ENCODE peak calls at places on chromosomes 2 and 18, in ten cellular contexts. H, F, A, D, V, E, C, K, Y and N are unnamed samples.

GRCh38 chr2:165455940-165456479 is 13.5 kb upstream of the CSRNP3 start:
- DNase-seq in H (no peak), F (no peak), A (no peak), D (no peak), V (no peak), E (no peak), C (no peak), K (no peak), Y (no peak), N (no peak)

GRCh38 chr18:709771-710170 is 2.7 kb downstream of the ENOSF1 start:
- DNase-seq in H (no peak), F (no peak), A (no peak), D (no peak), V (no peak), E (no peak), C (no peak), K (no peak), Y (no peak), N (no peak)

GRCh38 chr18:42413870-42414269 is 458.8 kb downstream of the PIK3C3 start:
- DNase-seq in H (no peak), F (peak), A (no peak), D (no peak), V (no peak), E (no peak), C (no peak), K (no peak), Y (peak), N (no peak)

GRCh38 chr2:228777855-228778355 is 493.2 kb downstream of the PID1 start:
- DNase-seq in H (no peak), F (peak), A (no peak), D (no peak), V (no peak), E (no peak), C (no peak), K (no peak), Y (no peak), N (no peak)

GRCh38 chr18:43271593-43272432 is 5.5 kb downstream of the SYT4 start:
- DNase-seq in H (no peak), F (peak), A (no peak), D (no peak), V (no peak), E (no peak), C (no peak), K (peak), Y (peak), N (no peak)

GRCh38 chr2:61988462-61989366 is 83.2 kb downstream of the COMMD1 start:
- DNase-seq in H (no peak), F (peak), A (no peak), D (no peak), V (no peak), E (no peak), C (no peak), K (no peak), Y (peak), N (no peak)

GRCh38 chr18:79615091-79615490 is 64.5 kb upstream of the CTDP1 start:
- DNase-seq in H (no peak), F (no peak), A (no peak), D (no peak), V (peak), E (no peak), C (no peak), K (no peak), Y (no peak), N (no peak)

GRCh38 chr18:32469190-32469611 is 1.5 kb downstream of the GAREM1 start:
- DNase-seq in H (no peak), F (peak), A (no peak), D (peak), V (no peak), E (peak), C (no peak), K (peak), Y (peak), N (no peak)

GRCh38 chr2:236273126-236273525 is 8.9 kb upstream of the ASB18 start:
- DNase-seq in H (no peak), F (no peak), A (no peak), D (no peak), V (no peak), E (no peak), C (no peak), K (no peak), Y (no peak), N (no peak)

GRCh38 chr2:153373510-153374279 is 104.9 kb downstream of the RPRM start:
- DNase-seq in H (no peak), F (no peak), A (no peak), D (no peak), V (no peak), E (no peak), C (no peak), K (no peak), Y (no peak), N (no peak)

GRCh38 chr2:42566006-42566405 is 2.4 kb upstream of the MTA3 start:
- DNase-seq in H (no peak), F (no peak), A (no peak), D (no peak), V (no peak), E (no peak), C (no peak), K (no peak), Y (no peak), N (no peak)

GRCh38 chr18:56645415-56646016 is 5.6 kb upstream of the WDR7 start:
- DNase-seq in H (no peak), F (no peak), A (no peak), D (no peak), V (no peak), E (no peak), C (no peak), K (no peak), Y (peak), N (no peak)

GRCh38 chr18:31723998-31724711 is 36.5 kb downstream of the SLC25A52 start:
- DNase-seq in H (no peak), F (peak), A (no peak), D (no peak), V (peak), E (peak), C (no peak), K (no peak), Y (peak), N (no peak)

GRCh38 chr2:9573840-9574239 is 18.2 kb upstream of the ADAM17 start:
- DNase-seq in H (no peak), F (no peak), A (no peak), D (no peak), V (no peak), E (no peak), C (no peak), K (no peak), Y (no peak), N (no peak)
- TF ChIP-seq CTCF in H (no peak), F (no peak), A (no peak), D (no peak), V (no peak), E (no peak), C (no peak), K (peak), Y (peak), N (no peak)

DNA sequence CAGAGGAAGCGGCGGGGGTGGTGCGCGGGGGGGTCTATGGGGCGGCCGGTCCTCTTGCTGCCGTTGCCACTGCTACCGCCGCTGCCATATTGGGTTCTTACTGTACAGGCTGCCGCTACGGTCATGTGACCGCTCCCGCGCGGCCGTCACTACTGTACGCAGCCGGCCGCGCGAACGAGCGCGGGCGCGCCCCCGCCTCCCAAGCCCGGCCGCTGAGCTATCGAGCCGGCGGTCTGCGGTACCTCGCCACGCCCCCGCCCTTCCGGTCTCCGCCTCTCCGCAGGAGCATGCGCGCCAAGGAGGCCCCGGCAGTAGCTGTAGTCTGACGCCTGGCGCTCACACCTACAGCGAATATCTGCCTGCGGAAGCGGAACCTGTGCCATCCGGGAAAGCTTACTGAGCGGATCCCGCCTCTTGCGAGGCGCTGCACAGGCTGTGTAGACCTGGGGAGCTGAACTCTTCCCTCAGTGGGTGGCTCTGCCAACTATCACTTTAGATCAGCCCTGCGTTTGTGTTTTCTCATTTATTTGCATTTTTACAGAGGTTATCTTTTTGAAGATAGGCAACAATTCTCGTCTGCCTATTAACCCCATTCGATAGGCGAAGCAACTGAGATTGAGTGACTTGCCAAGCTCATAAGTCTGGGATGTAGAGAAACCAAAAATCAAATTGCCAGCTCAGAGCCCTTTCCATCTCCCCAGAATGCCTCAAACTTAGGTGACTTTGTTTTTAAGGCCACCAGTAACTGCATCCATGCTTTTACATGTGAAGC is at the start of gene ASXL2:
- DNase-seq in H (peak), F (peak), A (peak), D (peak), V (peak), E (peak), C (peak), K (peak), Y (peak), N (peak)
- TF ChIP-seq CTCF in H (no peak), F (no peak), A (no peak), D (no peak), V (no peak), E (peak), C (no peak), K (no peak), Y (no peak), N (no peak)

DNA sequence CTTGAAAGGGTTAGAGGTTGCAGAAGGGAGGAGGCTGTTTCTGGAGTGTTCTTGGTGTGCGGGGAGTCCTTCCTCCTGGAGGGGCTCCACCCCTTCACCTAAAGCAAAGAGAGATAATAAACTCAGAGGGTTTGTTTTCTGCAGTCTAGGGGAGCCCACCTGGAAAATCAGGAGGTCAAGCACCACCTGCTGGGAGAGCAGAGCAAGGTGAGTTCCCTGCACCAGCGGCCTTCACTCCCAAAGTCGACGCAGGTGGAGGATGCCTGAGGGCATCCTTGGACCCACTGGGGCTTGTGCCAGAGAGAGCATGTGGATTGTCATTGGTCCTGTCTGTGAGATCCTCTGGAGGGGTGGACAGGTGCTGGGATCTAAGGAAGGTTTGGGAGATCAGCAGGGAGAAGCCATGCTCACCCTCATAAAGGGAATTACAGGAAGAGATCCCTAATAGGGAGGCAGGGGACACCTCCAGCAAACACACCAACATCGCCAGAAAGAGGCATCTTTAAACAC is 116.7 kb downstream of the KCNF1 start:
- DNase-seq in H (no peak), F (no peak), A (no peak), D (no peak), V (no peak), E (no peak), C (no peak), K (no peak), Y (no peak), N (no peak)
- TF ChIP-seq CTCF in H (no peak), F (no peak), A (no peak), D (no peak), V (no peak), E (no peak), C (no peak), K (no peak), Y (no peak), N (no peak)

GRCh38 chr18:73514449-73514848 is 633.2 kb downstream of the FBXO15 start:
- DNase-seq in H (no peak), F (no peak), A (no peak), D (no peak), V (no peak), E (no peak), C (no peak), K (no peak), Y (no peak), N (no peak)

GRCh38 chr18:73520229-73520628 is 627.4 kb downstream of the FBXO15 start:
- DNase-seq in H (no peak), F (no peak), A (no peak), D (no peak), V (no peak), E (no peak), C (no peak), K (no peak), Y (peak), N (no peak)
- TF ChIP-seq CTCF in H (no peak), F (peak), A (peak), D (no peak), V (no peak), E (no peak), C (no peak), K (no peak), Y (peak), N (no peak)

GRCh38 chr2:18980778-18981104 is 377.7 kb downstream of the OSR1 start:
- DNase-seq in H (no peak), F (no peak), A (no peak), D (no peak), V (no peak), E (no peak), C (no peak), K (no peak), Y (no peak), N (no peak)

GRCh38 chr2:18975506-18975905 is 382.9 kb downstream of the OSR1 start:
- DNase-seq in H (no peak), F (no peak), A (no peak), D (no peak), V (no peak), E (no peak), C (no peak), K (no peak), Y (no peak), N (no peak)

GRCh38 chr2:18980104-18980777 is 378.2 kb downstream of the OSR1 start:
- DNase-seq in H (no peak), F (no peak), A (no peak), D (no peak), V (no peak), E (no peak), C (no peak), K (no peak), Y (no peak), N (no peak)

GRCh38 chr2:18977409-18977808 is 381.0 kb downstream of the OSR1 start:
- DNase-seq in H (no peak), F (no peak), A (no peak), D (no peak), V (no peak), E (no peak), C (no peak), K (no peak), Y (no peak), N (no peak)

DNA sequence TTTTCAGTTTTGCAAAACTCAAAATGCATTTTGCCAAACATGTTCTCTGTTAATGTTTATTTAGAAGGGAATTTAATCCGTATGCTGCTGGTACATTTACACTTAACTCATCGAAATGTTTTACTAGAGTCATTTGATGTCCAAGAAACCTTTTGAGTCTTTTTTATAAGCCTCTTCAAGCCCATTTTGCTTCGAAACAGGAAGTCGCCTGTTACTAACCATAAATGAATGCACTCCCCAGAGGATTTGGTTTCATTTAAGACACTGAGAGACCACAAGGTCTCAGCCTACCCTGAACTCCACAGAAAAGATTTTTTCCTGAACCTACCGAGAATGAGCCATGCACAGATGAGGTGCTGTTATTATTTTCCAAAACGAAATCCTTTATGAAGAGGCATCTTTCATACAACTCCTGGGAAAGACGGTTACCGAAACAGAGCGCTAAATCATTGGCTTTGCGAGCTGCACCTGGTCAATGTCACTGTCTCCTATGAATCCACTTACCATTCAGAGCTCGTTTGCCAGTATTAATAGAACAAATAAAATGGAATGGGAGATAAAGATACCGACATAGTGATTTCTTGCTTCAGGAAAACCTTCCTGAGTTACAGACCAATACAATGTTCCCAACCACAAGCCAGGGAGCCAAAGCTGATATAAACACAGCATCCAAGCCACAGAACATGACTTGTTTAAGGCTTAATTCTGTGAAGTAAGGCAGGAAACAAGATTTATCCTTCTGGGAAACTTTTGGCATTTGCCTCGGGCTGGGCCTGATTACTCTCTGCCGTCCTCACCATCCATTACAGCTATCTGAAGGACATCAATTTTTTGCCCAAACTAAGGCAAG is 382.1 kb downstream of the OSR1 start:
- DNase-seq in H (no peak), F (peak), A (no peak), D (no peak), V (no peak), E (peak), C (no peak), K (no peak), Y (peak), N (no peak)
- TF ChIP-seq CTCF in H (no peak), F (no peak), A (no peak), D (no peak), V (no peak), E (no peak), C (no peak), K (no peak), Y (no peak), N (no peak)